ENCODE peak calls at places on chromosomes 3 and 15, in four cellular contexts. M is HEK293T, R is K562, J is HepG2. H is an unnamed sample.

GRCh38 chr3:127446756-127447155 is 143.8 kb downstream of the TPRA1 start:
- DNase-seq in M (no peak), R (no peak), J (no peak), H (no peak)

GRCh38 chr3:53236112-53236841 is 19.5 kb downstream of the TKT start:
- DNase-seq in M (no peak), R (peak), J (peak), H (no peak)

GRCh38 chr3:137285924-137286323 is 328.1 kb downstream of the IL20RB start:
- DNase-seq in M (no peak), R (no peak), J (no peak), H (no peak)

GRCh38 chr3:13213911-13214846 is 140.9 kb upstream of the IQSEC1 start:
- DNase-seq in M (no peak), R (no peak), J (no peak), H (no peak)

GRCh38 chr15:68300115-68300940 is 22.8 kb downstream of the FEM1B start:
- DNase-seq in M (no peak), R (no peak), J (peak), H (no peak)

GRCh38 chr3:149299938-149300791 is 33.3 kb downstream of the TM4SF18 start:
- DNase-seq in M (peak), R (peak), J (peak), H (no peak)

GRCh38 chr3:43786953-43787305 is 96.2 kb downstream of the ABHD5 start:
- DNase-seq in M (no peak), R (no peak), J (no peak), H (no peak)

GRCh38 chr3:184713521-184713920 is 1.7 kb upstream of the MAGEF1 start:
- DNase-seq in M (no peak), R (no peak), J (no peak), H (no peak)

GRCh38 chr15:40282144-40282869 is 557 bp downstream of the ANKRD63 start:
- DNase-seq in M (peak), R (peak), J (peak), H (peak)

GRCh38 chr3:172752651-172753050 is 2.1 kb downstream of the ECT2 start:
- DNase-seq in M (no peak), R (no peak), J (no peak), H (no peak)

GRCh38 chr15:29871401-29871800 is 49.1 kb upstream of the TJP1 start:
- DNase-seq in M (no peak), R (no peak), J (no peak), H (no peak)

GRCh38 chr15:44295909-44296420 is 7.4 kb downstream of the GOLM2 start:
- DNase-seq in M (no peak), R (no peak), J (no peak), H (no peak)

GRCh38 chr15:25176991-25177954 is 222.5 kb downstream of the SNRPN start:
- DNase-seq in M (no peak), R (no peak), J (no peak), H (peak)

GRCh38 chr15:73881539-73882320 is 8.4 kb downstream of the TBC1D21 start:
- DNase-seq in M (no peak), R (no peak), J (no peak), H (no peak)

GRCh38 chr3:178777718-178778411 is 241.6 kb downstream of the KCNMB2 start:
- DNase-seq in M (no peak), R (no peak), J (no peak), H (no peak)

GRCh38 chr3:171249171-171249692 is 211.0 kb downstream of the TNIK start:
- DNase-seq in M (no peak), R (no peak), J (no peak), H (no peak)

GRCh38 chr3:97975466-97975865 is 3.2 kb upstream of the RIOX2 start:
- DNase-seq in M (no peak), R (no peak), J (no peak), H (no peak)

GRCh38 chr15:41950127-41950483 is 22.3 kb downstream of the EHD4 start:
- DNase-seq in M (no peak), R (no peak), J (no peak), H (no peak)

GRCh38 chr3:17195856-17196604 is 311.3 kb downstream of the PLCL2 start:
- DNase-seq in M (no peak), R (no peak), J (no peak), H (no peak)

GRCh38 chr3:52014613-52015012 is 18.9 kb upstream of the RPL29 start:
- DNase-seq in M (peak), R (peak), J (no peak), H (peak)

GRCh38 chr3:190172751-190173150 is 52.1 kb upstream of the P3H2 start:
- DNase-seq in M (no peak), R (no peak), J (no peak), H (no peak)

GRCh38 chr15:99504823-99505551 is 60.8 kb upstream of the MEF2A start:
- DNase-seq in M (no peak), R (no peak), J (peak), H (no peak)

GRCh38 chr15:99506399-99506798 is 59.4 kb upstream of the MEF2A start:
- DNase-seq in M (no peak), R (no peak), J (no peak), H (no peak)

GRCh38 chr15:99507732-99508571 is 57.8 kb upstream of the MEF2A start:
- DNase-seq in M (no peak), R (no peak), J (no peak), H (no peak)

GRCh38 chr15:99508807-99509311 is 56.9 kb upstream of the MEF2A start:
- DNase-seq in M (no peak), R (no peak), J (no peak), H (no peak)

DNA sequence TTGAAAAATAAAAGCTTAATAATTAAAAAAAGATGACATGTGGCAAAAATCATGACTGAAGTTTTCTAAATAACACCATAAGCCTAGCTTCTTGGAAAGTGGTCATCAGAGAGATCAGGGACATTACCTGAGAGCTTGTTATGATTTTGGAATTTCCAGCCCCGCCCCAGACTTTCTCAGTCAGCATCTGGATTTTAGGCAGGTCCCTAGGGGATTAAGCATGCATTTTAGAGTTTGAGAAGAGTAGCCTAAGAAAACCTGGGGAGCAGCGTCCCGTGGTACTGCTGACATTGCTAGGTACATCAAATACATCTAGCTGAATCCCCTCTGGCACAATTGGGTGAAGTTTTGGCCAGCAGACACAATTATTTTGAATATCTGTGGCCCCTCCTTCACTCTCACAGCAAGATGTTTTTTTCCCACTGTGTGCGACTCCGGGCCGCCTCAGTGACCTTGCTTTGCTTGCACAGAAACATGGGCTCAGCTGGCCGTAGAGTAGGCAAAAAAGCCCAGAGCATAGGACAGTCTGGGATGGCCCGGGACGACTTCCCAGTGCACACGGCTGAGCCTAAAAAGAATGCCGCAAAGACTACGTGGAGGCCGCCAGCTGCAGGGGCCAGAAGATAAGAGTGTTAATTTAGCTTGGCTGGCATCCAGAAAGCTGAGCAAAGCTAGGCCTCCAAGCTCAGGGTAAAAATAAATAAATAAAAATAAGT is 58.6 kb upstream of the MEF2A start:
- DNase-seq in M (peak), R (peak), J (peak), H (no peak)
- TF ChIP-seq ELF4 in M (no peak), R (no peak), J (no peak), H (no peak)

DNA sequence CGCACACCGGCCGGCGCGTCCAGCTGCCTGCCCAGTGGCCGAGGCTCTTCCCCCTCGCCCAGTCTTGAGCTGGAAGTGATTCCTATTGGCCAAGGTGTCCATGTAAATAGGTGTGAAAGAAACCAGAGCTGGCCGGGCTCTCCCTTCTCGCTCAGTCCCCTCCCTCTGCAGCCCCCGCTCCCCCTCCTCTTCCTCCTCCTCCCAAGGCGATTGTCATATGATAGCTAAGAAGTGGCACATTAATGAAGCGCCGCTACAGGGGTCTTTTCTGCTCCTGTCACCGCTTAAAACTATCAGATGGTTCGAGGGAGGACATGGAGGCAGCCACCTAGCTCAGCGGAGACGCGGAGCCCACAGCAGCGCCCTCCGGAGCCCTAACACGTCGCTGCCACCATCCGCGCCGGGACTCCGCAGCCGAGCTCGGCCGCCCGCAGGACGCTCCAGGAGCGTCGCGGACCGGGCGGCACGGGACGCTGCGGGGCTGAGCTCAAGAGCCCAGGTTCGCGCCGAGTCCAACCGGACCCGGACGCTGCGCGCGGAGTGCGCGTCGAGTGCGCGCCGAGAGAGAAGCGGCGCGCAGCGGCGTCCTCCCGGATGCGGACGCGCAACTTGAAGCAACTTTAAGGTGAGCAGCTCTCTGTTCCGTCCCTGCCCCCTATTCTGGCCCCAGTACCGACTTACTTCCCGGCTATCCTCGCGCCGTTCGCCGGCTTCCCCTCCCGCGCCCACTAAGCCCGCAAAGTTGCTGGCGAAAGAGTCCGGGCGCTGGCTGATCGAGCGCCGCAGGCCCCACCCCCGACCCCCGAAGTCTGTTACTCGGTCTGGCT is at the start of gene FOXB1:
- DNase-seq in M (peak), R (no peak), J (no peak), H (peak)
- TF ChIP-seq ELF4 in M (no peak), R (no peak), J (no peak), H (no peak)

GRCh38 chr15:88904808-88905327 is 8.3 kb downstream of the MFGE8 start:
- DNase-seq in M (peak), R (peak), J (peak), H (peak)

GRCh38 chr15:88906130-88906529 is 7.0 kb downstream of the MFGE8 start:
- DNase-seq in M (no peak), R (no peak), J (no peak), H (no peak)

GRCh38 chr15:88906551-88906950 is 6.6 kb downstream of the MFGE8 start:
- DNase-seq in M (no peak), R (no peak), J (no peak), H (no peak)

GRCh38 chr15:88904257-88904807 is 8.8 kb downstream of the MFGE8 start:
- DNase-seq in M (no peak), R (no peak), J (no peak), H (no peak)

GRCh38 chr15:88905576-88905975 is 7.6 kb downstream of the MFGE8 start:
- DNase-seq in M (no peak), R (no peak), J (no peak), H (no peak)
- TF ChIP-seq ELF4 in M (no peak), R (no peak), J (no peak), H (no peak)

GRCh38 chr15:80174017-80174746 is 21.4 kb downstream of the FAH start:
- DNase-seq in M (no peak), R (no peak), J (no peak), H (no peak)
- TF ChIP-seq ELF4 in M (no peak), R (no peak), J (no peak), H (no peak)

H was measured in WTC11.